ENCODE peak calls at places on chromosomes 4 and X, in five cellular contexts. A is H9, T is H1, B is trophoblast cell, V is neuronal stem cell. F is an unnamed sample. For H3K4me1, the result is how much of the 10 kb centered on the place peaks cover.

GRCh38 chr4:84493092-84493850 is 5.8 kb downstream of the NKX6-1 start:
- DNase-seq in A (peak), T (no peak), B (peak), V (no peak), F (peak)

GRCh38 chr4:117784266-117784665 is 250.0 kb upstream of the NDST3 start:
- DNase-seq in A (no peak), T (no peak), B (no peak), V (no peak), F (no peak)

GRCh38 chr4:40684404-40684803 is 54.7 kb upstream of the RBM47 start:
- DNase-seq in A (no peak), T (no peak), B (no peak), V (no peak), F (no peak)

GRCh38 chr4:55158957-55159356 is 33.6 kb upstream of the KDR start:
- DNase-seq in A (no peak), T (no peak), B (peak), V (no peak), F (no peak)

GRCh38 chrX:72475338-72475737 is 97.3 kb downstream of the HDAC8 start:
- DNase-seq in A (peak), T (peak), B (peak), V (no peak), F (no peak)

GRCh38 chr4:82482387-82482786 is 52.0 kb downstream of the ENOPH1 start:
- DNase-seq in A (no peak), T (no peak), B (no peak), V (no peak), F (no peak)

GRCh38 chr4:94409375-94409679 is 42.4 kb upstream of the PDLIM5 start:
- DNase-seq in A (no peak), T (no peak), B (no peak), V (no peak), F (no peak)

GRCh38 chrX:119693996-119694451 is 1.1 kb upstream of the SEPTIN6 start:
- DNase-seq in A (peak), T (no peak), B (no peak), V (no peak), F (peak)

GRCh38 chr4:655735-656151 is 18.3 kb downstream of the ATP5ME start:
- DNase-seq in A (no peak), T (no peak), B (no peak), V (no peak), F (no peak)

GRCh38 chr4:128524311-128524710 is 236.7 kb upstream of the PGRMC2 start:
- DNase-seq in A (no peak), T (no peak), B (peak), V (no peak), F (peak)

GRCh38 chr4:85751907-85752306 is 277.0 kb downstream of the ARHGAP24 start:
- DNase-seq in A (no peak), T (no peak), B (no peak), V (no peak), F (no peak)

GRCh38 chrX:149498767-149499166 is 6.3 kb downstream of the IDS start:
- DNase-seq in A (no peak), T (no peak), B (no peak), V (no peak), F (no peak)

GRCh38 chr4:139419388-139419914 is 34.5 kb upstream of the RAB33B start:
- DNase-seq in A (no peak), T (no peak), B (peak), V (no peak), F (peak)

GRCh38 chr4:2651998-2652397 is 104.1 kb downstream of the TNIP2 start:
- DNase-seq in A (no peak), T (no peak), B (no peak), V (no peak), F (no peak)

GRCh38 chr4:80071643-80072606 is 1.1 kb downstream of the ANTXR2 start:
- DNase-seq in A (peak), T (peak), B (peak), V (peak), F (peak)

GRCh38 chrX:115949900-115950822 is 220.4 kb upstream of the AGTR2 start:
- DNase-seq in A (peak), T (no peak), B (peak), V (no peak), F (no peak)

GRCh38 chr4:67790721-67791120 is 36.5 kb upstream of the GNRHR start:
- DNase-seq in A (no peak), T (no peak), B (no peak), V (no peak), F (no peak)

GRCh38 chr4:128452415-128452814 is 164.8 kb upstream of the PGRMC2 start:
- DNase-seq in A (no peak), T (no peak), B (no peak), V (no peak), F (no peak)

GRCh38 chr4:57148831-57149230 is 38.6 kb upstream of the IGFBP7 start:
- DNase-seq in A (no peak), T (no peak), B (no peak), V (no peak), F (peak)

GRCh38 chr4:129561886-129562285 is 465.9 kb downstream of the C4orf33 start:
- DNase-seq in A (no peak), T (no peak), B (no peak), V (no peak), F (peak)

GRCh38 chrX:53288173-53288572 is 6.8 kb upstream of the IQSEC2 start:
- DNase-seq in A (peak), T (no peak), B (no peak), V (peak), F (peak)

GRCh38 chrX:40700640-40701342 is 34.6 kb downstream of the MED14 start:
- DNase-seq in A (no peak), T (no peak), B (no peak), V (no peak), F (no peak)

GRCh38 chr4:102578270-102578669 is 77.1 kb downstream of the NFKB1 start:
- DNase-seq in A (no peak), T (no peak), B (no peak), V (no peak), F (no peak)

GRCh38 chr4:67198757-67199156 is 346.5 kb downstream of the CENPC start:
- DNase-seq in A (peak), T (no peak), B (no peak), V (no peak), F (peak)

GRCh38 chr4:73533515-73534422 is 52.2 kb downstream of the AFM start:
- DNase-seq in A (no peak), T (no peak), B (no peak), V (no peak), F (no peak)

GRCh38 chrX:41293269-41293668 is 40.7 kb upstream of the DDX3X start:
- DNase-seq in A (peak), T (no peak), B (no peak), V (no peak), F (no peak)

GRCh38 chr4:53205970-53206369 is 159.9 kb downstream of the SCFD2 start:
- DNase-seq in A (no peak), T (no peak), B (no peak), V (no peak), F (no peak)

GRCh38 chr4:4667643-4668081 is 125.8 kb upstream of the STX18 start:
- DNase-seq in A (peak), T (no peak), B (no peak), V (peak), F (no peak)

GRCh38 chr4:102736636-102737549 is 23.9 kb downstream of the MANBA start:
- DNase-seq in A (peak), T (no peak), B (no peak), V (no peak), F (peak)

GRCh38 chr4:143270266-143270838 is 66.3 kb upstream of the GAB1 start:
- DNase-seq in A (no peak), T (no peak), B (no peak), V (no peak), F (no peak)

GRCh38 chr4:122007016-122007415 is 55.2 kb upstream of the TRPC3 start:
- DNase-seq in A (no peak), T (no peak), B (no peak), V (no peak), F (no peak)

GRCh38 chrX:103792916-103793540 is 16.4 kb downstream of the PLP1 start:
- DNase-seq in A (no peak), T (no peak), B (peak), V (no peak), F (no peak)

GRCh38 chr4:7326693-7327340 is 107.9 kb downstream of the PSAPL1 start:
- DNase-seq in A (no peak), T (no peak), B (no peak), V (no peak), F (no peak)

GRCh38 chrX:49270249-49270921 is 792 bp downstream of the PPP1R3F start:
- DNase-seq in A (no peak), T (no peak), B (no peak), V (no peak), F (no peak)

GRCh38 chr4:11966782-11967181 is 538.1 kb upstream of the HS3ST1 start:
- DNase-seq in A (no peak), T (no peak), B (no peak), V (no peak), F (no peak)

GRCh38 chr4:89357346-89357745 is 49.7 kb upstream of the GPRIN3 start:
- DNase-seq in A (no peak), T (no peak), B (peak), V (no peak), F (no peak)

GRCh38 chr4:27005512-27006246 is 145.0 kb downstream of the STIM2 start:
- DNase-seq in A (no peak), T (no peak), B (peak), V (no peak), F (peak)
- H2BK5ac ChIP-seq in A (no peak), T (no peak), B (no peak), V (no peak), F (no peak)

DNA sequence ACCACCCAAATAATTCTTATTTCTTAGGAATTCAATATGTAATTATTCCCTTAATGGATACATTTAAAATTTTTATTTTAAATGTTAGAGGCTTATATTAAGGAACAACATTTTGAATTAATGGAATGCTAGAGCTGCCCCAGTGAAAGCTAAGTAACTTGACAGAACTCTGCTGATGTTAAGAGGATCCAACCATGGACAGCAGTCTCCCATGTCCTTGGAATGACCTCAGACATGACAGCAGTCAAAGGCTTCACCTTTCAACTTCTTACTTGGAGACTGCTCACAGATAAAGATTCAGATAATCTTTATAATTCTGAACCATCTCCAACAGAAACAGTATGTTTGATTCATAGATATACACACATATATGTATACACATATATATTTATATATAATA is 17.2 kb downstream of the PDLIM3 start:
- DNase-seq in A (no peak), T (no peak), B (no peak), V (no peak), F (no peak)
- H3K4me1 ChIP-seq in A (under half), T (under half), B (under half), V (under half), F (under half)

DNA sequence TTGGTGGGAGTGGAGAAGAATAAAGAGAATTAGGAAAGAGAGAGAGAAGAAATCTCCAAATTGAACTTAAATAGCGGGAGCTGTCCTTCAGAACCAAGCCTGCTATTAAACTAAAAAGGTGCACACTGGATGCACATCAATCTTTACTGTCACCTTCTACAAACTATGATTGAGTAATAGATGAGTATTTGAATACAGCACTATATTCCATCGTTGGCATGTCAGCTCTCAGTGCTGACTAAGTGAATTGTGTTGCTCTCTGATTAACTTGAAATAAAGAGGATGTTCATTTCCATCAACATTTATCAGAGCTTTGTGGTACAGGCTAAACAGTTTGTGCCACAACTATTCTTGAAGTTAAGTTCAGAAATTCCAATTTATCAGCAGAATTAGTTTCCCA is 143.7 kb upstream of the PABPC4L start:
- DNase-seq in A (no peak), T (no peak), B (no peak), V (no peak), F (no peak)
- H2BK12ac ChIP-seq in A (no peak), T (no peak), B (no peak), V (no peak), F (no peak)

GRCh38 chr4:176270669-176271068 is 1.6 kb upstream of the ASB5 start:
- DNase-seq in A (no peak), T (peak), B (peak), V (no peak), F (peak)
- H2BK5ac ChIP-seq in A (no peak), T (no peak), B (no peak), V (no peak), F (no peak)

GRCh38 chr4:111954546-111954945 is 190.7 kb upstream of the FAM241A start:
- DNase-seq in A (no peak), T (no peak), B (peak), V (no peak), F (no peak)

GRCh38 chr4:111957131-111957530 is 188.1 kb upstream of the FAM241A start:
- DNase-seq in A (no peak), T (no peak), B (no peak), V (no peak), F (no peak)

GRCh38 chr4:111959202-111959601 is 186.1 kb upstream of the FAM241A start:
- DNase-seq in A (no peak), T (no peak), B (peak), V (no peak), F (peak)

GRCh38 chr4:111960241-111960667 is 185.0 kb upstream of the FAM241A start:
- DNase-seq in A (no peak), T (no peak), B (peak), V (no peak), F (peak)

GRCh38 chr4:111957992-111958391 is 187.3 kb upstream of the FAM241A start:
- DNase-seq in A (no peak), T (no peak), B (no peak), V (no peak), F (peak)
- H3K4me1 ChIP-seq in A (under half), T (under half), B (under half), V (under half), F (under half)